ENCODE peak calls at places on chromosome 15, in four cellular contexts. One of them, this sample, is unnamed.

GRCh38 chr15:69973102-69973714 is 124.5 kb downstream of the TLE3 start:
- DNase-seq in NCI-H1092: no peak
- DNase-seq in kidney glomerular epithelial cell: peak
- DNase-seq in 8988T: no peak
- DNase-seq in this sample: no peak

GRCh38 chr15:33098082-33099058 is 96.1 kb downstream of the FMN1 start:
- DNase-seq in NCI-H1092: no peak
- DNase-seq in kidney glomerular epithelial cell: peak
- DNase-seq in 8988T: no peak
- DNase-seq in this sample: no peak

GRCh38 chr15:77856718-77857346 is 220.7 kb downstream of the TBC1D2B start:
- DNase-seq in NCI-H1092: no peak
- DNase-seq in kidney glomerular epithelial cell: no peak
- DNase-seq in 8988T: no peak
- DNase-seq in this sample: peak

GRCh38 chr15:70831094-70831911 is 22.7 kb downstream of the LARP6 start:
- DNase-seq in NCI-H1092: no peak
- DNase-seq in kidney glomerular epithelial cell: no peak
- DNase-seq in 8988T: no peak
- DNase-seq in this sample: no peak

GRCh38 chr15:60829416-60829815 is 350.5 kb upstream of the ICE2 start:
- DNase-seq in NCI-H1092: no peak
- DNase-seq in kidney glomerular epithelial cell: no peak
- DNase-seq in 8988T: no peak
- DNase-seq in this sample: no peak

GRCh38 chr15:49982586-49982985 is 136.4 kb downstream of the ATP8B4 start:
- DNase-seq in NCI-H1092: no peak
- DNase-seq in kidney glomerular epithelial cell: no peak
- DNase-seq in 8988T: no peak
- DNase-seq in this sample: no peak

GRCh38 chr15:48132874-48133273 is 12.1 kb downstream of the SLC24A5 start:
- DNase-seq in NCI-H1092: no peak
- DNase-seq in kidney glomerular epithelial cell: no peak
- DNase-seq in 8988T: no peak
- DNase-seq in this sample: no peak

GRCh38 chr15:40034186-40034946 is 4.6 kb downstream of the SRP14 start:
- DNase-seq in NCI-H1092: no peak
- DNase-seq in kidney glomerular epithelial cell: no peak
- DNase-seq in 8988T: no peak
- DNase-seq in this sample: no peak

GRCh38 chr15:81011593-81011992 is 10.9 kb downstream of the TLNRD1 start:
- DNase-seq in NCI-H1092: no peak
- DNase-seq in kidney glomerular epithelial cell: no peak
- DNase-seq in 8988T: no peak
- DNase-seq in this sample: no peak

GRCh38 chr15:25170781-25171110 is 216.0 kb downstream of the SNRPN start:
- DNase-seq in NCI-H1092: no peak
- DNase-seq in kidney glomerular epithelial cell: no peak
- DNase-seq in 8988T: no peak
- DNase-seq in this sample: no peak

GRCh38 chr15:95734422-95735316 is 595.8 kb upstream of the NR2F2 start:
- DNase-seq in NCI-H1092: no peak
- DNase-seq in kidney glomerular epithelial cell: no peak
- DNase-seq in 8988T: no peak
- DNase-seq in this sample: no peak

GRCh38 chr15:71296032-71296686 is 180.9 kb downstream of the THSD4 start:
- DNase-seq in NCI-H1092: no peak
- DNase-seq in kidney glomerular epithelial cell: no peak
- DNase-seq in 8988T: no peak
- DNase-seq in this sample: no peak

This sample was measured in tibial artery.